ENCODE peak calls at places on chromosomes 5 and 9, in six cellular contexts. N is suprapubic skin, A is IMR-90, T is spleen, K is endothelial cell of umbilical vein, R is uterus. U is an unnamed sample.
A peak's percentile ranks its signal among the peaks of the same experiment; 100 is the strongest.

GRCh38 chr5:66757219-66757833 is 161.1 kb downstream of the MAST4 start:
- DNase-seq in T (no peak), N (no peak), A (peak; percentile 44), R (peak; percentile 55), K (peak; percentile 69), U (peak; percentile 66)

GRCh38 chr5:3394046-3394597 is 201.5 kb upstream of the IRX1 start:
- DNase-seq in T (no peak), A (no peak), K (no peak), N (no peak), R (no peak), U (no peak)

GRCh38 chr5:120994112-120994511 is 530.0 kb downstream of the PRR16 start:
- DNase-seq in N (no peak), K (no peak), A (no peak), T (no peak), R (no peak), U (no peak)

GRCh38 chr5:132433141-132433540 is 57.4 kb downstream of the IRF1 start:
- DNase-seq in N (no peak), K (no peak), A (no peak), T (no peak), R (no peak), U (no peak)

GRCh38 chr5:73591698-73592501 is 26.4 kb downstream of the UTP15 start:
- DNase-seq in N (no peak), A (peak; percentile 79), K (peak; percentile 14), T (no peak), R (no peak), U (no peak)

GRCh38 chr5:139845846-139846681 is 50.5 kb downstream of the PSD2 start:
- DNase-seq in K (no peak), A (no peak), T (peak; percentile 69), N (no peak), R (no peak), U (peak; percentile 83)

GRCh38 chr9:77763566-77763965 is 115.4 kb upstream of the GNA14 start:
- DNase-seq in R (no peak), N (no peak), A (no peak), T (no peak), K (no peak), U (no peak)

GRCh38 chr5:143134269-143134668 is 269.2 kb downstream of the NR3C1 start:
- DNase-seq in A (peak; percentile 44), R (no peak), N (no peak), K (no peak), T (no peak), U (no peak)

GRCh38 chr5:143679777-143680176 is 132.2 kb upstream of the HMHB1 start:
- DNase-seq in N (no peak), A (peak; percentile 56), T (no peak), K (no peak), R (no peak), U (no peak)

GRCh38 chr5:54764691-54765090 is 220.7 kb downstream of the ESM1 start:
- DNase-seq in R (no peak), K (no peak), A (peak; percentile 16), N (no peak), T (no peak), U (no peak)

GRCh38 chr5:56829137-56829536 is 13.8 kb downstream of the MAP3K1 start:
- DNase-seq in N (no peak), R (no peak), K (no peak), T (peak; percentile 67), A (peak; percentile 52), U (no peak)

GRCh38 chr9:93065321-93065720 is 6.8 kb downstream of the SUSD3 start:
- DNase-seq in N (no peak), T (no peak), A (no peak), K (no peak), R (peak; percentile 44), U (no peak)

GRCh38 chr9:82606071-82606470 is 456.9 kb downstream of the RASEF start:
- DNase-seq in R (no peak), N (no peak), T (no peak), A (no peak), K (no peak), U (no peak)

GRCh38 chr5:156120777-156121176 is 206.2 kb upstream of the SGCD start:
- DNase-seq in T (no peak), K (no peak), N (no peak), R (no peak), A (no peak), U (no peak)

GRCh38 chr9:129027224-129027684 is 877 bp downstream of the SH3GLB2 start:
- DNase-seq in N (no peak), R (no peak), K (no peak), A (no peak), T (no peak), U (no peak)

GRCh38 chr9:15274425-15274824 is 32.6 kb downstream of the TTC39B start:
- DNase-seq in N (no peak), A (no peak), R (no peak), K (no peak), T (no peak), U (no peak)

GRCh38 chr5:177557796-177558195 is 3.4 kb upstream of the FAM193B start:
- DNase-seq in R (no peak), T (no peak), K (no peak), A (no peak), N (no peak), U (no peak)

GRCh38 chr5:137220523-137220927 is 278.6 kb downstream of the SPOCK1 start:
- DNase-seq in A (peak; percentile 78), R (no peak), K (peak; percentile 80), N (no peak), T (no peak), U (peak; percentile 66)

GRCh38 chr9:131610231-131610761 is 65.0 kb downstream of the PRRT1B start:
- DNase-seq in A (peak; percentile 87), T (no peak), R (peak; percentile 66), K (no peak), N (no peak), U (no peak)

GRCh38 chr5:72281764-72282499 is 38.1 kb downstream of the MRPS27 start:
- DNase-seq in K (peak; percentile 39), R (peak; percentile 44), N (no peak), T (no peak), A (peak; percentile 91), U (no peak)

GRCh38 chr9:120445974-120446373 is 134.0 kb downstream of the CDK5RAP2 start:
- DNase-seq in K (no peak), N (no peak), R (no peak), T (no peak), A (no peak), U (no peak)

GRCh38 chr5:173495225-173495904 is 121.1 kb downstream of the BOD1 start:
- DNase-seq in A (peak; percentile 25), K (no peak), N (no peak), R (no peak), T (no peak), U (peak; percentile 27)
- H3K4me1 ChIP-seq in A (peaks cover 21% of the 10 kb centered on the region), K (no peaks in the 10 kb centered on the region), N (peaks cover 19% of the 10 kb centered on the region), R (no peaks in the 10 kb centered on the region), T (no peaks in the 10 kb centered on the region), U (peaks cover 65% of the 10 kb centered on the region)

GRCh38 chr5:153467546-153467945 is 22.9 kb upstream of the GRIA1 start:
- DNase-seq in N (no peak), A (no peak), T (no peak), K (no peak), R (no peak), U (no peak)

GRCh38 chr5:153463806-153464205 is 26.7 kb upstream of the GRIA1 start:
- DNase-seq in R (no peak), K (no peak), A (peak; percentile 68), T (no peak), N (no peak), U (no peak)

GRCh38 chr5:153469423-153469822 is 21.0 kb upstream of the GRIA1 start:
- DNase-seq in T (no peak), R (no peak), N (no peak), K (no peak), A (no peak), U (no peak)
- TF ChIP-seq POLR2A in T (no peak), R (no peak), N (no peak), K (no peak), A (no peak), U (no peak)

GRCh38 chr5:78627766-78628165 is 20.8 kb downstream of the LHFPL2 start:
- DNase-seq in A (peak; percentile 54), T (no peak), N (no peak), K (no peak), R (no peak), U (no peak)
- H3K4me3 ChIP-seq in A (no peak overlapping the region), T (no peak overlapping the region), N (no peak overlapping the region), K (no peak overlapping the region), R (no peak overlapping the region), U (no peak overlapping the region)

GRCh38 chr9:130177898-130178805 is 5.9 kb downstream of the NCS1 start:
- DNase-seq in N (no peak), T (no peak), K (no peak), R (no peak), A (no peak), U (no peak)

GRCh38 chr9:130176760-130177159 is 4.6 kb downstream of the NCS1 start:
- DNase-seq in R (no peak), K (no peak), A (no peak), N (no peak), T (no peak), U (no peak)

GRCh38 chr9:130180516-130180915 is 8.3 kb downstream of the NCS1 start:
- DNase-seq in T (no peak), A (no peak), R (no peak), K (no peak), N (no peak), U (no peak)

GRCh38 chr9:130181645-130182044 is 9.4 kb downstream of the NCS1 start:
- DNase-seq in A (no peak), N (no peak), K (no peak), T (no peak), R (no peak), U (peak; percentile 60)

DNA sequence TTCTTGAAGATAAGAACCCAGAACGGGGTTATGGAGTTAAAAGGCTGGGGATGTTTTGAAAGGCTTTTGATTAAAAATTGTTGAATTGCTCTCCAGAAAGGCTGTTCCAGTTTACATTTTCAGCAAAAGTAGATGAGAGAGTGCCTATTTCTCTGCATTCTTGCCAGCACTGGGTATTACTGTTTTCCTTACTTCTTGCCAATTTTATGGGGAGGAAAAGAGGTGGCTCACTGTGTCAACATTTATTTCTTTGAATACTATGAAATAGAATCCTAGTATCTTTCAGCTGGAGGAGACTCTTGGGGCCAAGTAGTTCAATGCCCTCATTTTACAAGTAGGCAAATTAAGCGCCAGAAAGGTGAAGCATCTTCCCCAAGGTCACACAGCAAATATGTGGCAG is 7.3 kb downstream of the NCS1 start:
- DNase-seq in N (no peak), T (no peak), A (no peak), R (no peak), K (no peak), U (no peak)
- H3K4me1 ChIP-seq in N (peaks cover 23% of the 10 kb centered on the region), T (no peaks in the 10 kb centered on the region), A (peaks cover 13% of the 10 kb centered on the region), R (no peaks in the 10 kb centered on the region), K (no peaks in the 10 kb centered on the region), U (peaks cover 23% of the 10 kb centered on the region)

DNA sequence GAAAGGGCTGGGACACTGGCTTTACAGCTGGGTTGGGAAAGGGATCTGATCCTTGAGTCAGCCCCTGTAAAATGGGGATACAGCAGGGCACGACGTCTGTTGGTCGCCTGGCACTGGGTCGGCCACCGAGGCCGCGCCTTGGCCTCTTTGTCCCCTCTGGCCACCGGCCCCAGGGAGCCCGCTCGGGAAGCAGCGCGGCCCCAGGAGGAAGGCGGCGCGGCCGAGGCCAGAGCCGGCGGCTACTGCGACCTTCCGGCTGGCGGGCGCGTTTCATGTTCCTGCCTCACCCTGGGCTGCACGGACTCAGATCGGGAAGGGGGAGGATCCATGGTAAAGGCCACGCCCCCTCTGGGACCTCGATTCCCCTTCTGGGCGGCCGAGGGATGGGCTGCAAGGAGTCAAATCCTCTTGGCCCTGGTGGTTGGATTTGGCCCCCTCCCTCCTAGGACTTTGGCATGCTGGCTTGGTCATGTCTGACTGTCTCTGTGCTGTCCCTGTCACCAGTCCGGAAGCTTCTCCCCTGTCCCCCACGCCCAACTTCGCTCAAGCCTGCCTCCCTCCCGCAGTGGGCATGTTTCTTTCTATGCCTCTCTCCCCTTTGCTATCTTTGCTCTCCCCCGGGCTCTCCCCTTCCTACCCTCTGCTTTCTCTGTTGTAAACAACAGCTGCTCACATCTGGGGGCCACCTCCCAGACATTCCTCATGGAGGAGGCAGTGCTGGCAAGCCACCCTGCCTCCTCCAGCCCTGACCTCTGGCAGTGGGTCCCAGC is 25.8 kb downstream of the FPGS start:
- DNase-seq in N (peak; percentile 95), R (peak; percentile 94), T (peak; percentile 89), K (peak; percentile 79), A (peak; percentile 51), U (peak; percentile 84)
- TF ChIP-seq POLR2A in N (no peak), R (peak; percentile 87), T (no peak), K (peak; percentile 64), A (no peak), U (peak; percentile 65)